ENCODE peak calls at places on chromosome 20, in seven cellular contexts. T is NCI-H226; F is kidney epithelial cell; M is AG04450; R is activated naive CD4-positive, alpha-beta T cell; H is heart left ventricle; L is PC-3. N is an unnamed sample.

GRCh38 chr20:19888269-19888669 is 128.9 kb upstream of the NAA20 start:
- DNase-seq in M (no peak), R (no peak), F (no peak), L (no peak), H (peak), T (no peak), N (no peak)

GRCh38 chr20:4244700-4245485 is 229.5 kb upstream of the RNF24 start:
- DNase-seq in R (no peak), T (no peak), F (no peak), H (no peak), M (no peak), L (no peak), N (no peak)

GRCh38 chr20:4513720-4514119 is 208.0 kb upstream of the PRND start:
- DNase-seq in F (peak), R (no peak), L (peak), M (no peak), T (peak), H (no peak), N (no peak)

GRCh38 chr20:37534401-37535157 is 6.9 kb upstream of the BLCAP start:
- DNase-seq in T (peak), F (no peak), L (peak), M (no peak), H (no peak), R (no peak), N (peak)

GRCh38 chr20:34171640-34172039 is 59.6 kb upstream of the EIF2S2 start:
- DNase-seq in H (no peak), T (no peak), R (no peak), L (no peak), M (no peak), F (no peak), N (no peak)

GRCh38 chr20:58073945-58074920 is 154.2 kb downstream of the ANKRD60 start:
- DNase-seq in L (peak), T (no peak), F (no peak), M (no peak), R (no peak), H (no peak), N (no peak)

GRCh38 chr20:10476319-10476724 is 41.2 kb downstream of the SLX4IP start:
- DNase-seq in M (no peak), F (no peak), T (no peak), R (no peak), L (peak), H (no peak), N (peak)

GRCh38 chr20:23245553-23246128 is 105.0 kb upstream of the NXT1 start:
- DNase-seq in H (peak), T (no peak), L (peak), M (no peak), F (no peak), R (no peak), N (peak)

GRCh38 chr20:58175836-58176235 is 52.6 kb downstream of the ANKRD60 start:
- DNase-seq in T (no peak), L (no peak), R (no peak), M (no peak), F (no peak), H (no peak), N (no peak)

GRCh38 chr20:39453890-39454289 is 491.7 kb downstream of the DHX35 start:
- DNase-seq in H (no peak), T (no peak), F (no peak), L (no peak), R (no peak), M (no peak), N (no peak)

GRCh38 chr20:48538058-48538825 is 289.6 kb downstream of the PREX1 start:
- DNase-seq in L (peak), M (no peak), R (no peak), H (no peak), T (peak), F (peak), N (no peak)

GRCh38 chr20:52150440-52151258 is 40.9 kb downstream of the ZFP64 start:
- DNase-seq in M (peak), F (peak), T (no peak), L (peak), H (no peak), R (no peak), N (peak)

N was measured in naive B cell.